ENCODE peak calls at places on chromosomes 12 and 14, in six cellular contexts. One of them, this sample, is unnamed.

GRCh38 chr14:55756563-55756962 is 176.6 kb downstream of the KTN1 start:
- DNase-seq in lung: no peak
- DNase-seq in stomach: no peak
- DNase-seq in esophagus squamous epithelium: no peak
- DNase-seq in body of pancreas: no peak
- DNase-seq in CD4-positive, alpha-beta T cell: no peak
- DNase-seq in this sample: no peak

GRCh38 chr12:73699318-73699717 is 838.3 kb upstream of the ATXN7L3B start:
- DNase-seq in stomach: no peak
- DNase-seq in body of pancreas: no peak
- DNase-seq in CD4-positive, alpha-beta T cell: no peak
- DNase-seq in lung: no peak
- DNase-seq in esophagus squamous epithelium: no peak
- DNase-seq in this sample: no peak

GRCh38 chr12:119693006-119693405 is 25.1 kb downstream of the PRKAB1 start:
- DNase-seq in esophagus squamous epithelium: no peak
- DNase-seq in body of pancreas: peak
- DNase-seq in stomach: peak
- DNase-seq in lung: peak
- DNase-seq in CD4-positive, alpha-beta T cell: no peak
- DNase-seq in this sample: no peak

GRCh38 chr12:7929069-7929792 is 6.8 kb downstream of the SLC2A3 start:
- DNase-seq in lung: no peak
- DNase-seq in body of pancreas: no peak
- DNase-seq in stomach: no peak
- DNase-seq in CD4-positive, alpha-beta T cell: no peak
- DNase-seq in esophagus squamous epithelium: no peak
- DNase-seq in this sample: no peak

GRCh38 chr12:24608637-24609285 is 340.1 kb downstream of the BCAT1 start:
- DNase-seq in stomach: no peak
- DNase-seq in esophagus squamous epithelium: no peak
- DNase-seq in body of pancreas: no peak
- DNase-seq in CD4-positive, alpha-beta T cell: no peak
- DNase-seq in lung: no peak
- DNase-seq in this sample: no peak

GRCh38 chr12:70619471-70620152 is 17.6 kb downstream of the PTPRB start:
- DNase-seq in CD4-positive, alpha-beta T cell: no peak
- DNase-seq in esophagus squamous epithelium: no peak
- DNase-seq in body of pancreas: no peak
- DNase-seq in stomach: no peak
- DNase-seq in lung: no peak
- DNase-seq in this sample: no peak

GRCh38 chr12:25855716-25856115 is 102.8 kb upstream of the RASSF8 start:
- DNase-seq in esophagus squamous epithelium: no peak
- DNase-seq in stomach: no peak
- DNase-seq in body of pancreas: no peak
- DNase-seq in lung: no peak
- DNase-seq in CD4-positive, alpha-beta T cell: no peak
- DNase-seq in this sample: no peak

GRCh38 chr12:132493482-132494178 is 3.7 kb downstream of the FBRSL1 start:
- DNase-seq in esophagus squamous epithelium: no peak
- DNase-seq in stomach: no peak
- DNase-seq in CD4-positive, alpha-beta T cell: no peak
- DNase-seq in body of pancreas: peak
- DNase-seq in lung: no peak
- DNase-seq in this sample: no peak

GRCh38 chr12:57476162-57476992 is 3.3 kb downstream of the ARHGAP9 start:
- DNase-seq in esophagus squamous epithelium: no peak
- DNase-seq in body of pancreas: no peak
- DNase-seq in CD4-positive, alpha-beta T cell: peak
- DNase-seq in lung: no peak
- DNase-seq in stomach: peak
- DNase-seq in this sample: no peak

GRCh38 chr12:67676624-67677023 is 28.1 kb downstream of the DYRK2 start:
- DNase-seq in lung: no peak
- DNase-seq in stomach: no peak
- DNase-seq in CD4-positive, alpha-beta T cell: no peak
- DNase-seq in esophagus squamous epithelium: no peak
- DNase-seq in body of pancreas: no peak
- DNase-seq in this sample: no peak

GRCh38 chr12:123860369-123860768 is 98.3 kb downstream of the DNAH10 start:
- DNase-seq in lung: no peak
- DNase-seq in esophagus squamous epithelium: no peak
- DNase-seq in body of pancreas: no peak
- DNase-seq in CD4-positive, alpha-beta T cell: no peak
- DNase-seq in stomach: no peak
- DNase-seq in this sample: no peak

GRCh38 chr14:61320806-61321384 is 484 bp upstream of the PRKCH start:
- DNase-seq in lung: no peak
- DNase-seq in CD4-positive, alpha-beta T cell: no peak
- DNase-seq in body of pancreas: no peak
- DNase-seq in esophagus squamous epithelium: no peak
- DNase-seq in stomach: no peak
- DNase-seq in this sample: no peak

GRCh38 chr14:61322799-61323290 is 1.5 kb downstream of the PRKCH start:
- DNase-seq in body of pancreas: no peak
- DNase-seq in lung: peak
- DNase-seq in CD4-positive, alpha-beta T cell: peak
- DNase-seq in esophagus squamous epithelium: no peak
- DNase-seq in stomach: no peak
- DNase-seq in this sample: no peak

GRCh38 chr14:61319706-61320105 is 1.7 kb upstream of the PRKCH start:
- DNase-seq in lung: no peak
- DNase-seq in body of pancreas: no peak
- DNase-seq in esophagus squamous epithelium: no peak
- DNase-seq in CD4-positive, alpha-beta T cell: no peak
- DNase-seq in stomach: no peak
- DNase-seq in this sample: no peak

GRCh38 chr14:61322011-61322798 is 826 bp downstream of the PRKCH start:
- DNase-seq in CD4-positive, alpha-beta T cell: no peak
- DNase-seq in stomach: peak
- DNase-seq in body of pancreas: peak
- DNase-seq in esophagus squamous epithelium: no peak
- DNase-seq in lung: peak
- DNase-seq in this sample: no peak

GRCh38 chr14:61321385-61322010 is at the start of gene PRKCH:
- DNase-seq in CD4-positive, alpha-beta T cell: peak
- DNase-seq in esophagus squamous epithelium: peak
- DNase-seq in lung: peak
- DNase-seq in stomach: peak
- DNase-seq in body of pancreas: peak
- DNase-seq in this sample: no peak
- H3K27ac ChIP-seq in CD4-positive, alpha-beta T cell: peak
- H3K27ac ChIP-seq in esophagus squamous epithelium: peak
- H3K27ac ChIP-seq in lung: peak
- H3K27ac ChIP-seq in stomach: peak
- H3K27ac ChIP-seq in body of pancreas: peak
- H3K27ac ChIP-seq in this sample: no peak

GRCh38 chr14:68402525-68403101 is 390.3 kb downstream of the ZFP36L1 start:
- DNase-seq in CD4-positive, alpha-beta T cell: no peak
- DNase-seq in stomach: no peak
- DNase-seq in esophagus squamous epithelium: no peak
- DNase-seq in body of pancreas: no peak
- DNase-seq in lung: no peak
- DNase-seq in this sample: no peak
- H3K27ac ChIP-seq in CD4-positive, alpha-beta T cell: no peak
- H3K27ac ChIP-seq in stomach: peak
- H3K27ac ChIP-seq in esophagus squamous epithelium: peak
- H3K27ac ChIP-seq in body of pancreas: no peak
- H3K27ac ChIP-seq in lung: no peak
- H3K27ac ChIP-seq in this sample: no peak

GRCh38 chr14:65038966-65039365 is 52.3 kb downstream of the FNTB start:
- DNase-seq in lung: no peak
- DNase-seq in body of pancreas: no peak
- DNase-seq in esophagus squamous epithelium: no peak
- DNase-seq in stomach: no peak
- DNase-seq in CD4-positive, alpha-beta T cell: no peak
- DNase-seq in this sample: no peak

GRCh38 chr14:65041434-65041915 is 54.8 kb downstream of the FNTB start:
- DNase-seq in stomach: peak
- DNase-seq in esophagus squamous epithelium: no peak
- DNase-seq in lung: no peak
- DNase-seq in body of pancreas: no peak
- DNase-seq in CD4-positive, alpha-beta T cell: no peak
- DNase-seq in this sample: no peak

GRCh38 chr14:65042731-65043372 is 56.2 kb downstream of the FNTB start:
- DNase-seq in stomach: peak
- DNase-seq in esophagus squamous epithelium: no peak
- DNase-seq in CD4-positive, alpha-beta T cell: no peak
- DNase-seq in lung: no peak
- DNase-seq in body of pancreas: no peak
- DNase-seq in this sample: no peak

GRCh38 chr14:65043893-65044595 is 57.3 kb downstream of the FNTB start:
- DNase-seq in CD4-positive, alpha-beta T cell: no peak
- DNase-seq in stomach: no peak
- DNase-seq in body of pancreas: no peak
- DNase-seq in esophagus squamous epithelium: no peak
- DNase-seq in lung: no peak
- DNase-seq in this sample: no peak

GRCh38 chr14:65040666-65041433 is 54.2 kb downstream of the FNTB start:
- DNase-seq in stomach: peak
- DNase-seq in body of pancreas: no peak
- DNase-seq in esophagus squamous epithelium: no peak
- DNase-seq in lung: no peak
- DNase-seq in CD4-positive, alpha-beta T cell: no peak
- DNase-seq in this sample: no peak
- H3K27ac ChIP-seq in stomach: no peak
- H3K27ac ChIP-seq in body of pancreas: no peak
- H3K27ac ChIP-seq in esophagus squamous epithelium: no peak
- H3K27ac ChIP-seq in lung: no peak
- H3K27ac ChIP-seq in CD4-positive, alpha-beta T cell: no peak
- H3K27ac ChIP-seq in this sample: no peak

GRCh38 chr14:89040438-89041244 is 216.2 kb downstream of the TTC8 start:
- DNase-seq in CD4-positive, alpha-beta T cell: peak
- DNase-seq in stomach: peak
- DNase-seq in esophagus squamous epithelium: no peak
- DNase-seq in body of pancreas: peak
- DNase-seq in lung: peak
- DNase-seq in this sample: peak

GRCh38 chr14:89040080-89040437 is 215.6 kb downstream of the TTC8 start:
- DNase-seq in esophagus squamous epithelium: no peak
- DNase-seq in lung: no peak
- DNase-seq in body of pancreas: no peak
- DNase-seq in CD4-positive, alpha-beta T cell: no peak
- DNase-seq in stomach: no peak
- DNase-seq in this sample: no peak

GRCh38 chr14:89037065-89037464 is 212.6 kb downstream of the TTC8 start:
- DNase-seq in body of pancreas: no peak
- DNase-seq in lung: no peak
- DNase-seq in esophagus squamous epithelium: no peak
- DNase-seq in stomach: no peak
- DNase-seq in CD4-positive, alpha-beta T cell: no peak
- DNase-seq in this sample: no peak

GRCh38 chr14:89042021-89042420 is 217.6 kb downstream of the TTC8 start:
- DNase-seq in CD4-positive, alpha-beta T cell: no peak
- DNase-seq in lung: no peak
- DNase-seq in stomach: no peak
- DNase-seq in esophagus squamous epithelium: no peak
- DNase-seq in body of pancreas: no peak
- DNase-seq in this sample: no peak

DNA sequence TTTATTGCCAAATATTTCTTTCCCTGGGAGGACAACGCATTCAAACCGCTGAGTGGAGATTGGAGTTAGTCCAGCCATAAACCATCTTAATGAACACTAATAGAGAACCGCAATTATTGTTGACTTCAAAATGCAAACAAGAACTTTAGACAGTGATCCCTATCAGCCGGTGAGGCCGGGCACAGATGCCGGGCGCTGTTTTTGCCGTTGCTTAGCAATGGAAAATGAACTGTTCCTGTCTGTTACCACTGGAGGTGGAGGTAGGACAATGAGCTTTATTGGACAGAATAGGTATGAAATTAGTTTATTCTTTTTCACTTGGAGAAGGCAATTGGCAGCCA is 216.8 kb downstream of the TTC8 start:
- DNase-seq in lung: peak
- DNase-seq in CD4-positive, alpha-beta T cell: no peak
- DNase-seq in stomach: peak
- DNase-seq in body of pancreas: peak
- DNase-seq in esophagus squamous epithelium: no peak
- DNase-seq in this sample: no peak
- H3K27ac ChIP-seq in lung: peak
- H3K27ac ChIP-seq in CD4-positive, alpha-beta T cell: no peak
- H3K27ac ChIP-seq in stomach: peak
- H3K27ac ChIP-seq in body of pancreas: peak
- H3K27ac ChIP-seq in esophagus squamous epithelium: peak
- H3K27ac ChIP-seq in this sample: peak

DNA sequence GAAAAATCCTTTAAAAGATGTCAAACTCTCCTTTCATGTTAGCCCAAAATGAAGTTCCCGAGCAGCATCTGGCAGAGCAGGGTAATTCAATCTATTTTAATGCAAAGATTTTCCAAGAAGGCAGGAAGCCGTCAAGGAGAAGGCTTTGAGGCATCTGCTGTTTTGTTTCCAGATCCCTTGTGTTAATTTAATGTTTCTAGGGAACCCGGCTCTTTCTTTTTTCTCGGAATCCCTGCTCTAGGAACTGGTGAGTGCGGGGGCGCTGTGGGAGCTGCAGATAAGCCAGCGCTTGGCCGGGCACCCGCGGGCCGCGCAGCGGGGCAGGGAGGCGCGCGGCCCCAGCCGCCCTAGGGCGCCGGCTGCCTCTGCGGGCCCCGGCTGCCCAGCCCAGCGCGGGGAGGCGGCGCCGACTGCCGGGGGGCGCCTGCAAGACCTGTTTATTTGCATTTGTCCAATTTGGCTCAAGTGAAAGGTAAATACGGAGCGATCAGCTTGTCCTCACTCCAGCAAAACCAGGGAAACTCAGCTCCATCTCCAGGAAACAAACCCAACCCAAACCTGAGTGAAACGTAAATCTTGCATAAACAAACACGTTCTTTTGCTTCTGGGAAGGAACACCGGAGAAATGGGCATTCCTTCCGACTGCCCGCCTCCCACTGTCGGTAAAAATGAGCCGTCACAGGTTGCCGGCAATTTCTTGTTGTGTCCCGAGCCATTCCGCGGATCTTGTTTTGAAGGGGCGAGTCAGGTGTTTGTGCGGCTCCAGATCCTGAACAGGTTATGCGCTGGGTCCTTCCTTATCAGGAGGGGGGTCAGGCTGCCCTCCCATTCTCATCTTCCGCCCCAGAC is 65.1 kb downstream of the CRADD start:
- DNase-seq in lung: peak
- DNase-seq in CD4-positive, alpha-beta T cell: peak
- DNase-seq in esophagus squamous epithelium: no peak
- DNase-seq in stomach: peak
- DNase-seq in body of pancreas: peak
- DNase-seq in this sample: peak
- H3K27ac ChIP-seq in lung: peak
- H3K27ac ChIP-seq in CD4-positive, alpha-beta T cell: no peak
- H3K27ac ChIP-seq in esophagus squamous epithelium: peak
- H3K27ac ChIP-seq in stomach: peak
- H3K27ac ChIP-seq in body of pancreas: peak
- H3K27ac ChIP-seq in this sample: peak

This sample was measured in substantia nigra.